ENCODE peak calls at places on chromosomes 16 and 17, in four cellular contexts. S, I, M and A are unnamed samples.

GRCh38 chr16:28237754-28238357 is 26.1 kb upstream of the XPO6 start:
- DNase-seq in S (no peak), I (no peak), M (no peak), A (no peak)

GRCh38 chr17:83100220-83100852 is 20.9 kb downstream of the METRNL start:
- DNase-seq in S (no peak), I (no peak), M (no peak), A (no peak)

GRCh38 chr17:72422505-72423285 is 301.9 kb downstream of the SOX9 start:
- DNase-seq in S (no peak), I (peak), M (no peak), A (no peak)

GRCh38 chr17:15941781-15942180 is 3.1 kb upstream of the ADORA2B start:
- DNase-seq in S (no peak), I (no peak), M (no peak), A (no peak)

GRCh38 chr16:72740346-72740745 is 307.6 kb downstream of the ZFHX3 start:
- DNase-seq in S (no peak), I (no peak), M (no peak), A (no peak)

GRCh38 chr17:72631568-72631967 is 460.9 kb downstream of the SLC39A11 start:
- DNase-seq in S (peak), I (no peak), M (no peak), A (no peak)

GRCh38 chr17:74738051-74738996 is 1.3 kb downstream of the RAB37 start:
- DNase-seq in S (peak), I (peak), M (no peak), A (no peak)

GRCh38 chr16:19715566-19715965 is 2.5 kb downstream of the KNOP1 start:
- DNase-seq in S (no peak), I (no peak), M (no peak), A (no peak)

GRCh38 chr16:86751081-86752030 is 173.0 kb downstream of the FOXL1 start:
- DNase-seq in S (no peak), I (no peak), M (no peak), A (no peak)

GRCh38 chr16:3149630-3150345 is 15.0 kb downstream of the ZNF213 start:
- DNase-seq in S (no peak), I (peak), M (peak), A (no peak)

GRCh38 chr17:73831699-73832098 is 187.5 kb upstream of the SDK2 start:
- DNase-seq in S (no peak), I (no peak), M (no peak), A (no peak)

GRCh38 chr16:4494746-4495490 is 18.7 kb downstream of the HMOX2 start:
- DNase-seq in S (no peak), I (no peak), M (no peak), A (no peak)

GRCh38 chr17:4010754-4011153 is 46.5 kb upstream of the ATP2A3 start:
- DNase-seq in S (no peak), I (no peak), M (no peak), A (peak)

GRCh38 chr16:18932243-18932997 is 6.2 kb upstream of the SMG1 start:
- DNase-seq in S (no peak), I (no peak), M (peak), A (no peak)

GRCh38 chr17:56478836-56479447 is 114.6 kb upstream of the NOG start:
- DNase-seq in S (no peak), I (no peak), M (no peak), A (no peak)

GRCh38 chr17:56596741-56597494 is 3.4 kb downstream of the NOG start:
- DNase-seq in S (no peak), I (no peak), M (no peak), A (no peak)

GRCh38 chr16:71387045-71387871 is 28.7 kb downstream of the CALB2 start:
- DNase-seq in S (no peak), I (no peak), M (no peak), A (no peak)

GRCh38 chr17:82960419-82961271 is 118.8 kb upstream of the METRNL start:
- DNase-seq in S (no peak), I (no peak), M (no peak), A (no peak)

GRCh38 chr16:16096161-16096857 is 127.0 kb downstream of the ABCC6 start:
- DNase-seq in S (peak), I (peak), M (no peak), A (no peak)

GRCh38 chr17:27494192-27495091 is 38.2 kb downstream of the KSR1 start:
- DNase-seq in S (peak), I (peak), M (peak), A (peak)

GRCh38 chr16:31700200-31700529 is 172.5 kb downstream of the AHSP start:
- DNase-seq in S (peak), I (no peak), M (no peak), A (peak)

GRCh38 chr16:17076818-17077498 is 393.8 kb downstream of the XYLT1 start:
- DNase-seq in S (no peak), I (no peak), M (no peak), A (no peak)

GRCh38 chr17:4444782-4445473 is 11.2 kb downstream of the SPNS3 start:
- DNase-seq in S (no peak), I (peak), M (peak), A (peak)

GRCh38 chr17:1047177-1047885 is 50.4 kb downstream of the TIMM22 start:
- DNase-seq in S (no peak), I (no peak), M (no peak), A (no peak)

GRCh38 chr16:53821957-53822625 is 118.1 kb downstream of the FTO start:
- DNase-seq in S (no peak), I (no peak), M (no peak), A (no peak)

GRCh38 chr17:48150602-48151001 is 43.0 kb downstream of the SNX11 start:
- DNase-seq in S (no peak), I (no peak), M (no peak), A (no peak)

GRCh38 chr16:75244844-75245758 is 6.3 kb downstream of the BCAR1 start:
- DNase-seq in S (no peak), I (peak), M (peak), A (no peak)

GRCh38 chr16:2584742-2585650 is 47.2 kb downstream of the PDPK1 start:
- DNase-seq in S (no peak), I (no peak), M (no peak), A (no peak)

GRCh38 chr17:40355123-40355803 is 9.3 kb downstream of the GJD3 start:
- DNase-seq in S (no peak), I (peak), M (peak), A (peak)